ENCODE peak calls at places on chromosome 10, in eight cellular contexts. One of them, this sample, is unnamed.

GRCh38 chr10:91294134-91294906 is 73.9 kb downstream of the PCGF5 start:
- DNase-seq in nucleus accumbens: no peak
- DNase-seq in mucosa of gallbladder: no peak
- DNase-seq in T-helper 1 cell: no peak
- DNase-seq in iris pigment epithelial cell: no peak
- DNase-seq in fibroblast of pulmonary artery: no peak
- DNase-seq in stimulated activated CD4-positive, alpha-beta T cell treated with anti-CD3 and anti-CD28 coated beads, Interleukin-4, amount 100 ng/mL, for 24 hours: no peak
- DNase-seq in lung: no peak
- DNase-seq in this sample: no peak

GRCh38 chr10:14039968-14040668 is 290.6 kb downstream of the FRMD4A start:
- DNase-seq in nucleus accumbens: no peak
- DNase-seq in mucosa of gallbladder: no peak
- DNase-seq in T-helper 1 cell: no peak
- DNase-seq in iris pigment epithelial cell: peak
- DNase-seq in fibroblast of pulmonary artery: peak
- DNase-seq in stimulated activated CD4-positive, alpha-beta T cell treated with anti-CD3 and anti-CD28 coated beads, Interleukin-4, amount 100 ng/mL, for 24 hours: no peak
- DNase-seq in lung: no peak
- DNase-seq in this sample: no peak

GRCh38 chr10:86825366-86825765 is 68.9 kb downstream of the BMPR1A start:
- DNase-seq in nucleus accumbens: no peak
- DNase-seq in mucosa of gallbladder: no peak
- DNase-seq in T-helper 1 cell: no peak
- DNase-seq in iris pigment epithelial cell: no peak
- DNase-seq in fibroblast of pulmonary artery: no peak
- DNase-seq in stimulated activated CD4-positive, alpha-beta T cell treated with anti-CD3 and anti-CD28 coated beads, Interleukin-4, amount 100 ng/mL, for 24 hours: no peak
- DNase-seq in lung: no peak
- DNase-seq in this sample: no peak

GRCh38 chr10:7243873-7244272 is 167.0 kb downstream of the SFMBT2 start:
- DNase-seq in nucleus accumbens: no peak
- DNase-seq in mucosa of gallbladder: no peak
- DNase-seq in T-helper 1 cell: no peak
- DNase-seq in iris pigment epithelial cell: no peak
- DNase-seq in fibroblast of pulmonary artery: no peak
- DNase-seq in stimulated activated CD4-positive, alpha-beta T cell treated with anti-CD3 and anti-CD28 coated beads, Interleukin-4, amount 100 ng/mL, for 24 hours: no peak
- DNase-seq in lung: no peak
- DNase-seq in this sample: no peak

GRCh38 chr10:129658673-129659072 is 191.6 kb downstream of the MGMT start:
- DNase-seq in nucleus accumbens: no peak
- DNase-seq in mucosa of gallbladder: no peak
- DNase-seq in T-helper 1 cell: no peak
- DNase-seq in iris pigment epithelial cell: no peak
- DNase-seq in fibroblast of pulmonary artery: no peak
- DNase-seq in stimulated activated CD4-positive, alpha-beta T cell treated with anti-CD3 and anti-CD28 coated beads, Interleukin-4, amount 100 ng/mL, for 24 hours: no peak
- DNase-seq in lung: no peak
- DNase-seq in this sample: no peak

GRCh38 chr10:22338260-22338894 is 6.9 kb upstream of the SPAG6 start:
- DNase-seq in nucleus accumbens: no peak
- DNase-seq in mucosa of gallbladder: no peak
- DNase-seq in T-helper 1 cell: no peak
- DNase-seq in iris pigment epithelial cell: no peak
- DNase-seq in fibroblast of pulmonary artery: no peak
- DNase-seq in stimulated activated CD4-positive, alpha-beta T cell treated with anti-CD3 and anti-CD28 coated beads, Interleukin-4, amount 100 ng/mL, for 24 hours: no peak
- DNase-seq in lung: no peak
- DNase-seq in this sample: no peak

GRCh38 chr10:121926669-121927360 is 1.0 kb downstream of the ATE1 start:
- DNase-seq in nucleus accumbens: no peak
- DNase-seq in mucosa of gallbladder: no peak
- DNase-seq in T-helper 1 cell: no peak
- DNase-seq in iris pigment epithelial cell: peak
- DNase-seq in fibroblast of pulmonary artery: no peak
- DNase-seq in stimulated activated CD4-positive, alpha-beta T cell treated with anti-CD3 and anti-CD28 coated beads, Interleukin-4, amount 100 ng/mL, for 24 hours: no peak
- DNase-seq in lung: no peak
- DNase-seq in this sample: no peak

GRCh38 chr10:72893136-72893798 is at the start of gene OIT3:
- DNase-seq in nucleus accumbens: no peak
- DNase-seq in mucosa of gallbladder: no peak
- DNase-seq in T-helper 1 cell: no peak
- DNase-seq in iris pigment epithelial cell: no peak
- DNase-seq in fibroblast of pulmonary artery: peak
- DNase-seq in stimulated activated CD4-positive, alpha-beta T cell treated with anti-CD3 and anti-CD28 coated beads, Interleukin-4, amount 100 ng/mL, for 24 hours: no peak
- DNase-seq in lung: no peak
- DNase-seq in this sample: no peak

GRCh38 chr10:77253665-77254064 is 383.9 kb downstream of the KCNMA1 start:
- DNase-seq in nucleus accumbens: no peak
- DNase-seq in mucosa of gallbladder: no peak
- DNase-seq in T-helper 1 cell: no peak
- DNase-seq in iris pigment epithelial cell: no peak
- DNase-seq in fibroblast of pulmonary artery: no peak
- DNase-seq in stimulated activated CD4-positive, alpha-beta T cell treated with anti-CD3 and anti-CD28 coated beads, Interleukin-4, amount 100 ng/mL, for 24 hours: no peak
- DNase-seq in lung: no peak
- DNase-seq in this sample: no peak

GRCh38 chr10:112227331-112227961 is 43.9 kb upstream of the GPAM start:
- DNase-seq in nucleus accumbens: no peak
- DNase-seq in mucosa of gallbladder: peak
- DNase-seq in T-helper 1 cell: no peak
- DNase-seq in iris pigment epithelial cell: peak
- DNase-seq in fibroblast of pulmonary artery: no peak
- DNase-seq in stimulated activated CD4-positive, alpha-beta T cell treated with anti-CD3 and anti-CD28 coated beads, Interleukin-4, amount 100 ng/mL, for 24 hours: no peak
- DNase-seq in lung: peak
- DNase-seq in this sample: no peak

This sample was measured in effector CD4-positive, alpha-beta T cell.